ENCODE peak calls at places on chromosomes 1 and 21, in four cellular contexts. U is ecto neural progenitor cell, I is SJSA1, K is iPS-NIHi11. B is an unnamed sample.

GRCh38 chr1:153344718-153345025 is 4.0 kb downstream of the PGLYRP4 start:
- DNase-seq in U (peak), I (no peak), K (no peak), B (no peak)

GRCh38 chr1:218165687-218166088 is 119.4 kb upstream of the RRP15 start:
- DNase-seq in U (no peak), I (no peak), K (no peak), B (no peak)

GRCh38 chr1:241916196-241916595 is 41.4 kb upstream of the BECN2 start:
- DNase-seq in U (no peak), I (no peak), K (no peak), B (no peak)

GRCh38 chr1:17013598-17014320 is 2.0 kb upstream of the ATP13A2 start:
- DNase-seq in U (no peak), I (no peak), K (no peak), B (no peak)

GRCh38 chr21:42644223-42645208 is 8.9 kb upstream of the PDE9A start:
- DNase-seq in U (no peak), I (no peak), K (no peak), B (no peak)

GRCh38 chr1:236181059-236181458 is 38.7 kb downstream of the GPR137B start:
- DNase-seq in U (no peak), I (no peak), K (no peak), B (no peak)

GRCh38 chr21:43196789-43197188 is 28.0 kb downstream of the CRYAA start:
- DNase-seq in U (peak), I (peak), K (no peak), B (no peak)

GRCh38 chr1:170807432-170807831 is 127.9 kb upstream of the MROH9 start:
- DNase-seq in U (no peak), I (no peak), K (no peak), B (no peak)

GRCh38 chr1:111436726-111437125 is 9.2 kb upstream of the OVGP1 start:
- DNase-seq in U (no peak), I (no peak), K (no peak), B (no peak)

B was measured in pulmonary artery endothelial cell.